ENCODE peak calls at places on chromosomes 12 and 14, in eight cellular contexts. One of them, this sample, is unnamed.

GRCh38 chr14:97033556-97034081 is 236.4 kb downstream of the VRK1 start:
- DNase-seq in fibroblast of lung: no peak
- DNase-seq in tibial nerve: no peak
- DNase-seq in bronchial epithelial cell: no peak
- DNase-seq in HFF-Myc: no peak
- DNase-seq in endothelial cell: no peak
- DNase-seq in type B pancreatic cell: no peak
- DNase-seq in H9: peak; percentile 52
- DNase-seq in this sample: no peak

GRCh38 chr12:12157424-12157823 is 86.7 kb downstream of the BCL2L14 start:
- DNase-seq in H9: no peak
- DNase-seq in bronchial epithelial cell: no peak
- DNase-seq in tibial nerve: no peak
- DNase-seq in endothelial cell: no peak
- DNase-seq in HFF-Myc: no peak
- DNase-seq in fibroblast of lung: no peak
- DNase-seq in type B pancreatic cell: no peak
- DNase-seq in this sample: no peak

GRCh38 chr14:36315159-36315853 is 5.1 kb downstream of the MBIP start:
- DNase-seq in HFF-Myc: no peak
- DNase-seq in type B pancreatic cell: no peak
- DNase-seq in endothelial cell: no peak
- DNase-seq in fibroblast of lung: no peak
- DNase-seq in tibial nerve: no peak
- DNase-seq in H9: no peak
- DNase-seq in bronchial epithelial cell: peak; percentile 8
- DNase-seq in this sample: no peak

GRCh38 chr14:102394717-102395378 is 32.1 kb downstream of the TECPR2 start:
- DNase-seq in tibial nerve: no peak
- DNase-seq in endothelial cell: peak; percentile 10
- DNase-seq in H9: no peak
- DNase-seq in HFF-Myc: no peak
- DNase-seq in type B pancreatic cell: no peak
- DNase-seq in bronchial epithelial cell: no peak
- DNase-seq in fibroblast of lung: no peak
- DNase-seq in this sample: no peak

GRCh38 chr14:37708481-37708880 is 113.1 kb downstream of the TTC6 start:
- DNase-seq in endothelial cell: no peak
- DNase-seq in tibial nerve: no peak
- DNase-seq in bronchial epithelial cell: no peak
- DNase-seq in type B pancreatic cell: no peak
- DNase-seq in HFF-Myc: no peak
- DNase-seq in H9: no peak
- DNase-seq in fibroblast of lung: no peak
- DNase-seq in this sample: no peak

GRCh38 chr12:65634626-65635331 is 189.5 kb upstream of the HMGA2 start:
- DNase-seq in bronchial epithelial cell: peak; percentile 95
- DNase-seq in HFF-Myc: no peak
- DNase-seq in tibial nerve: no peak
- DNase-seq in H9: no peak
- DNase-seq in type B pancreatic cell: no peak
- DNase-seq in endothelial cell: no peak
- DNase-seq in fibroblast of lung: no peak
- DNase-seq in this sample: peak; percentile 28

GRCh38 chr12:131943389-131943788 is 6.4 kb upstream of the EP400 start:
- DNase-seq in HFF-Myc: no peak
- DNase-seq in tibial nerve: no peak
- DNase-seq in type B pancreatic cell: no peak
- DNase-seq in endothelial cell: no peak
- DNase-seq in H9: peak; percentile 27
- DNase-seq in fibroblast of lung: no peak
- DNase-seq in bronchial epithelial cell: no peak
- DNase-seq in this sample: no peak

GRCh38 chr14:64878775-64879634 is 702 bp downstream of the SPTB start:
- DNase-seq in tibial nerve: no peak
- DNase-seq in H9: peak; percentile 40
- DNase-seq in endothelial cell: peak; percentile 31
- DNase-seq in bronchial epithelial cell: no peak
- DNase-seq in type B pancreatic cell: no peak
- DNase-seq in fibroblast of lung: no peak
- DNase-seq in HFF-Myc: no peak
- DNase-seq in this sample: no peak

GRCh38 chr12:14629832-14630688 is 62.4 kb upstream of the PLBD1 start:
- DNase-seq in tibial nerve: peak; percentile 61
- DNase-seq in endothelial cell: peak; percentile 78
- DNase-seq in HFF-Myc: peak; percentile 44
- DNase-seq in H9: peak; percentile 86
- DNase-seq in fibroblast of lung: peak; percentile 75
- DNase-seq in type B pancreatic cell: peak; percentile 73
- DNase-seq in bronchial epithelial cell: peak; percentile 67
- DNase-seq in this sample: peak; percentile 77

GRCh38 chr14:34650786-34651584 is 21.0 kb upstream of the SNX6 start:
- DNase-seq in fibroblast of lung: peak; percentile 99
- DNase-seq in HFF-Myc: peak; percentile 99
- DNase-seq in bronchial epithelial cell: peak; percentile 95
- DNase-seq in H9: no peak
- DNase-seq in endothelial cell: no peak
- DNase-seq in tibial nerve: no peak
- DNase-seq in type B pancreatic cell: no peak
- DNase-seq in this sample: peak; percentile 96

GRCh38 chr12:50246873-50247612 is 36.3 kb downstream of the LIMA1 start:
- DNase-seq in endothelial cell: no peak
- DNase-seq in bronchial epithelial cell: peak; percentile 99
- DNase-seq in HFF-Myc: peak; percentile 98
- DNase-seq in tibial nerve: peak; percentile 78
- DNase-seq in H9: no peak
- DNase-seq in fibroblast of lung: peak; percentile 98
- DNase-seq in type B pancreatic cell: no peak
- DNase-seq in this sample: peak; percentile 98

GRCh38 chr14:72962829-72963312 is 36.6 kb downstream of the DCAF4 start:
- DNase-seq in H9: peak; percentile 70
- DNase-seq in tibial nerve: no peak
- DNase-seq in endothelial cell: no peak
- DNase-seq in HFF-Myc: peak; percentile 73
- DNase-seq in fibroblast of lung: peak; percentile 87
- DNase-seq in bronchial epithelial cell: peak; percentile 87
- DNase-seq in type B pancreatic cell: no peak
- DNase-seq in this sample: peak; percentile 89

GRCh38 chr14:45253754-45254300 is 825 bp upstream of the MIS18BP1 start:
- DNase-seq in tibial nerve: no peak
- DNase-seq in fibroblast of lung: no peak
- DNase-seq in type B pancreatic cell: no peak
- DNase-seq in endothelial cell: no peak
- DNase-seq in HFF-Myc: no peak
- DNase-seq in bronchial epithelial cell: peak; percentile 56
- DNase-seq in H9: no peak
- DNase-seq in this sample: no peak

GRCh38 chr14:96274122-96274910 is 18.3 kb downstream of the BDKRB1 start:
- DNase-seq in HFF-Myc: no peak
- DNase-seq in H9: no peak
- DNase-seq in type B pancreatic cell: no peak
- DNase-seq in endothelial cell: no peak
- DNase-seq in fibroblast of lung: peak; percentile 96
- DNase-seq in tibial nerve: no peak
- DNase-seq in bronchial epithelial cell: no peak
- DNase-seq in this sample: no peak

GRCh38 chr14:77868552-77869300 is 68.8 kb downstream of the ADCK1 start:
- DNase-seq in type B pancreatic cell: no peak
- DNase-seq in bronchial epithelial cell: no peak
- DNase-seq in tibial nerve: no peak
- DNase-seq in HFF-Myc: no peak
- DNase-seq in fibroblast of lung: no peak
- DNase-seq in endothelial cell: no peak
- DNase-seq in H9: no peak
- DNase-seq in this sample: no peak

GRCh38 chr12:112421363-112421762 is 2.6 kb downstream of the PTPN11 start:
- DNase-seq in endothelial cell: no peak
- DNase-seq in type B pancreatic cell: no peak
- DNase-seq in bronchial epithelial cell: no peak
- DNase-seq in H9: no peak
- DNase-seq in tibial nerve: no peak
- DNase-seq in fibroblast of lung: no peak
- DNase-seq in HFF-Myc: no peak
- DNase-seq in this sample: no peak

GRCh38 chr12:112420740-112421139 is 2.0 kb downstream of the PTPN11 start:
- DNase-seq in HFF-Myc: no peak
- DNase-seq in endothelial cell: no peak
- DNase-seq in type B pancreatic cell: no peak
- DNase-seq in bronchial epithelial cell: no peak
- DNase-seq in fibroblast of lung: no peak
- DNase-seq in tibial nerve: no peak
- DNase-seq in H9: no peak
- DNase-seq in this sample: no peak

GRCh38 chr12:112418596-112419268 is at the start of gene PTPN11:
- DNase-seq in type B pancreatic cell: peak; percentile 93
- DNase-seq in bronchial epithelial cell: peak; percentile 54
- DNase-seq in endothelial cell: peak; percentile 95
- DNase-seq in fibroblast of lung: peak; percentile 73
- DNase-seq in tibial nerve: peak; percentile 74
- DNase-seq in H9: peak; percentile 95
- DNase-seq in HFF-Myc: no peak
- DNase-seq in this sample: peak; percentile 80

GRCh38 chr12:112418248-112418595 is 525 bp upstream of the PTPN11 start:
- DNase-seq in tibial nerve: no peak
- DNase-seq in HFF-Myc: no peak
- DNase-seq in H9: no peak
- DNase-seq in type B pancreatic cell: no peak
- DNase-seq in bronchial epithelial cell: no peak
- DNase-seq in endothelial cell: peak; percentile 7
- DNase-seq in fibroblast of lung: no peak
- DNase-seq in this sample: no peak

GRCh38 chr12:112419269-112420133 is 754 bp downstream of the PTPN11 start:
- DNase-seq in HFF-Myc: no peak
- DNase-seq in endothelial cell: peak; percentile 64
- DNase-seq in fibroblast of lung: peak; percentile 83
- DNase-seq in bronchial epithelial cell: peak; percentile 80
- DNase-seq in type B pancreatic cell: peak; percentile 74
- DNase-seq in tibial nerve: peak; percentile 58
- DNase-seq in H9: peak; percentile 73
- DNase-seq in this sample: peak; percentile 85
- TF ChIP-seq CTCF in HFF-Myc: no peak
- TF ChIP-seq CTCF in endothelial cell: no peak
- TF ChIP-seq CTCF in fibroblast of lung: no peak
- TF ChIP-seq CTCF in bronchial epithelial cell: no peak
- TF ChIP-seq CTCF in type B pancreatic cell: peak; percentile 52
- TF ChIP-seq CTCF in tibial nerve: no peak
- TF ChIP-seq CTCF in H9: no peak
- TF ChIP-seq CTCF in this sample: no peak

GRCh38 chr14:30375280-30375892 is 183.6 kb upstream of the G2E3 start:
- DNase-seq in fibroblast of lung: peak; percentile 58
- DNase-seq in tibial nerve: peak; percentile 42
- DNase-seq in endothelial cell: peak; percentile 76
- DNase-seq in bronchial epithelial cell: peak; percentile 53
- DNase-seq in H9: peak; percentile 70
- DNase-seq in type B pancreatic cell: no peak
- DNase-seq in HFF-Myc: peak; percentile 37
- DNase-seq in this sample: peak; percentile 68
- TF ChIP-seq CTCF in fibroblast of lung: peak; percentile 92
- TF ChIP-seq CTCF in tibial nerve: peak; percentile 66
- TF ChIP-seq CTCF in endothelial cell: peak; percentile 83
- TF ChIP-seq CTCF in bronchial epithelial cell: peak; percentile 84
- TF ChIP-seq CTCF in H9: peak; percentile 85
- TF ChIP-seq CTCF in type B pancreatic cell: peak; percentile 84
- TF ChIP-seq CTCF in HFF-Myc: peak; percentile 87
- TF ChIP-seq CTCF in this sample: peak; percentile 82

GRCh38 chr12:103637429-103637828 is 50.4 kb downstream of the STAB2 start:
- DNase-seq in endothelial cell: no peak
- DNase-seq in bronchial epithelial cell: no peak
- DNase-seq in tibial nerve: no peak
- DNase-seq in H9: no peak
- DNase-seq in HFF-Myc: no peak
- DNase-seq in type B pancreatic cell: no peak
- DNase-seq in fibroblast of lung: no peak
- DNase-seq in this sample: no peak

GRCh38 chr12:103632554-103633216 is 45.6 kb downstream of the STAB2 start:
- DNase-seq in H9: peak; percentile 94
- DNase-seq in bronchial epithelial cell: peak; percentile 45
- DNase-seq in HFF-Myc: peak; percentile 32
- DNase-seq in endothelial cell: peak; percentile 94
- DNase-seq in type B pancreatic cell: peak; percentile 77
- DNase-seq in tibial nerve: no peak
- DNase-seq in fibroblast of lung: peak; percentile 36
- DNase-seq in this sample: peak; percentile 82

GRCh38 chr12:103639983-103640382 is 52.9 kb downstream of the STAB2 start:
- DNase-seq in tibial nerve: no peak
- DNase-seq in H9: no peak
- DNase-seq in endothelial cell: no peak
- DNase-seq in type B pancreatic cell: no peak
- DNase-seq in fibroblast of lung: no peak
- DNase-seq in bronchial epithelial cell: no peak
- DNase-seq in HFF-Myc: no peak
- DNase-seq in this sample: no peak

GRCh38 chr12:103635419-103635818 is 48.3 kb downstream of the STAB2 start:
- DNase-seq in endothelial cell: no peak
- DNase-seq in type B pancreatic cell: no peak
- DNase-seq in bronchial epithelial cell: no peak
- DNase-seq in HFF-Myc: no peak
- DNase-seq in H9: no peak
- DNase-seq in tibial nerve: no peak
- DNase-seq in fibroblast of lung: no peak
- DNase-seq in this sample: no peak

GRCh38 chr12:103634732-103635131 is 47.7 kb downstream of the STAB2 start:
- DNase-seq in fibroblast of lung: no peak
- DNase-seq in bronchial epithelial cell: no peak
- DNase-seq in H9: no peak
- DNase-seq in type B pancreatic cell: no peak
- DNase-seq in HFF-Myc: no peak
- DNase-seq in tibial nerve: no peak
- DNase-seq in endothelial cell: no peak
- DNase-seq in this sample: no peak
- TF ChIP-seq CTCF in fibroblast of lung: no peak
- TF ChIP-seq CTCF in bronchial epithelial cell: no peak
- TF ChIP-seq CTCF in H9: no peak
- TF ChIP-seq CTCF in type B pancreatic cell: no peak
- TF ChIP-seq CTCF in HFF-Myc: no peak
- TF ChIP-seq CTCF in tibial nerve: no peak
- TF ChIP-seq CTCF in endothelial cell: no peak
- TF ChIP-seq CTCF in this sample: no peak

DNA sequence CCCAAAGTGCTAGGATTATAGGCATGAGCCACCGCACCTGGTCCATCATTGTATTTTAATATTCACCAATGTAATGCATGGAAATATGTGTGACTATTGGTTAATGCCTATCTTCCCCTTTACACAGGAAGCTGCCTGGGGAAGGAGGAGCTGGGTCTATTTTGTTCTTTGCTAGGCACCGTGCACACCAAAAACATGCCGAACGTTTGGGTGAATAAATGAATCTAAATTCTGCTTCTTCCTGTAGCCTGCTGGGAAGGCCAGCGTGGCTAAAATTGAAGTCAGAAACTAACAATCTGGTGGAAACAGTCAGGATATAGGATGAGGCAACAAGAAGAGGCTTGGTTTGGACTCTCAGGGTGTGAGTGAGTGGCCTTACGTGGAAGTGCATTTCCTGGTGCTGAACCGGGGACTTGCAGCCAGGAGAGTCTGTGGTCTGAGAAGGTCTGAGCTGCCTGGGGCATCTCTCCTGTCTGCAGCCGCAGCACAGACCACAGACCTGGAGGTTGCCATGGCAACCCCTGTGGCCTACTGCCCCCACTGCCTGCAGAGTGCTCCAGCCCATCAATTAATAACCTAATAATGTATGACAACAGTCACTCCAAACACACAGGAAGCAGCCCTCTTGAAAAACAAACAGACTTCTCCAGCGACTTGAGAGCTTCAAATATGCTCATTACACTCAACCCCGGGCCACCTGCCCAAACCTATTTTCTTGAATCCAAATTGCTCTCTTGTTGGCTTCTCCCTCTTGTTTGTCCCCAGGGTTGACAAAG is 5.5 kb upstream of the GPR68 start:
- DNase-seq in bronchial epithelial cell: no peak
- DNase-seq in endothelial cell: no peak
- DNase-seq in HFF-Myc: peak; percentile 66
- DNase-seq in H9: peak; percentile 64
- DNase-seq in fibroblast of lung: no peak
- DNase-seq in tibial nerve: no peak
- DNase-seq in type B pancreatic cell: no peak
- DNase-seq in this sample: no peak
- TF ChIP-seq CTCF in bronchial epithelial cell: no peak
- TF ChIP-seq CTCF in endothelial cell: no peak
- TF ChIP-seq CTCF in HFF-Myc: no peak
- TF ChIP-seq CTCF in H9: no peak
- TF ChIP-seq CTCF in fibroblast of lung: no peak
- TF ChIP-seq CTCF in tibial nerve: no peak
- TF ChIP-seq CTCF in type B pancreatic cell: peak; percentile 32
- TF ChIP-seq CTCF in this sample: no peak